ENCODE peak calls at places on chromosomes 5 and 9, in ten cellular contexts. F is breast epithelium, T is fibroblast of the aortic adventitia, K is body of pancreas, W is gastrocnemius medialis, R is IMR-90, Y is AG10803, U is astrocyte of the spinal cord, H is AG04450, C is Panc1. O is an unnamed sample.

GRCh38 chr5:148290271-148291195 is 21.7 kb upstream of the SPINK7 start:
- DNase-seq in F (no peak), C (no peak), Y (peak; percentile 3), K (no peak), W (no peak), T (peak; percentile 29), H (no peak), R (peak; percentile 19), U (peak; percentile 27), O (no peak)

GRCh38 chr5:152689275-152689711 is 284.2 kb upstream of the NMUR2 start:
- DNase-seq in T (no peak), W (no peak), H (no peak), F (no peak), U (no peak), C (no peak), Y (no peak), K (no peak), R (no peak), O (peak; percentile 48)

GRCh38 chr5:149423287-149424268 is 44.5 kb upstream of the IL17B start:
- DNase-seq in K (no peak), W (no peak), R (peak; percentile 85), T (no peak), H (peak; percentile 63), F (no peak), U (peak; percentile 77), Y (no peak), C (no peak), O (no peak)

GRCh38 chr5:139271201-139272027 is 22.1 kb upstream of the MATR3 start:
- DNase-seq in C (no peak), K (peak; percentile 38), T (peak; percentile 94), U (peak; percentile 83), R (peak; percentile 94), F (no peak), W (no peak), Y (peak; percentile 84), H (peak; percentile 82), O (no peak)

GRCh38 chr9:134899818-134900325 is 17.8 kb downstream of the FCN1 start:
- DNase-seq in U (no peak), T (no peak), F (no peak), K (no peak), H (no peak), C (no peak), R (no peak), Y (no peak), W (no peak), O (no peak)

GRCh38 chr5:74326571-74327338 is 313.8 kb downstream of the ENC1 start:
- DNase-seq in W (peak; percentile 18), H (peak; percentile 85), R (peak; percentile 96), T (peak; percentile 94), U (peak; percentile 99), K (peak; percentile 20), Y (peak; percentile 90), C (no peak), F (no peak), O (peak; percentile 49)

GRCh38 chr5:7805379-7805778 is 45.6 kb downstream of the CFAP90 start:
- DNase-seq in T (no peak), W (no peak), R (peak; percentile 2), F (no peak), K (no peak), H (no peak), C (no peak), U (no peak), Y (no peak), O (no peak)

GRCh38 chr5:142152383-142152730 is 43.8 kb downstream of the NDFIP1 start:
- DNase-seq in K (no peak), U (no peak), T (no peak), Y (peak; percentile 22), C (no peak), W (no peak), R (peak; percentile 40), F (no peak), H (no peak), O (no peak)

GRCh38 chr9:89603629-89604462 is 966 bp upstream of the GADD45G start:
- DNase-seq in K (peak; percentile 86), T (peak; percentile 13), H (no peak), C (no peak), F (peak; percentile 74), Y (no peak), U (peak; percentile 45), R (peak; percentile 11), W (peak; percentile 87), O (peak; percentile 85)

GRCh38 chr9:133048595-133048994 is 13.2 kb upstream of the CEL start:
- DNase-seq in W (no peak), F (no peak), K (peak; percentile 95), R (peak; percentile 11), H (no peak), U (no peak), T (no peak), C (no peak), Y (peak; percentile 48), O (no peak)

GRCh38 chr5:75601996-75602395 is 9.3 kb upstream of the ANKDD1B start:
- DNase-seq in Y (no peak), C (no peak), R (peak; percentile 97), H (peak; percentile 65), W (no peak), K (no peak), F (no peak), U (no peak), T (peak; percentile 12), O (no peak)

GRCh38 chr9:89606049-89606481 is 1.3 kb downstream of the GADD45G start:
- DNase-seq in U (peak; percentile 77), R (peak; percentile 61), F (peak; percentile 84), H (peak; percentile 11), T (peak; percentile 57), C (no peak), W (peak; percentile 75), Y (peak; percentile 64), K (peak; percentile 89), O (peak; percentile 86)

GRCh38 chr5:112331892-112332291 is 87.2 kb downstream of the EPB41L4A start:
- DNase-seq in H (no peak), K (no peak), T (no peak), W (no peak), Y (no peak), F (no peak), R (no peak), U (no peak), C (no peak), O (no peak)

GRCh38 chr5:685262-686171 is 7.6 kb downstream of the TPPP start:
- DNase-seq in R (no peak), W (no peak), F (no peak), Y (no peak), T (no peak), K (no peak), H (no peak), C (no peak), U (no peak), O (no peak)

GRCh38 chr5:142107729-142108431 is 699 bp upstream of the NDFIP1 start:
- DNase-seq in F (no peak), W (no peak), U (peak; percentile 5), K (no peak), T (no peak), R (no peak), C (no peak), Y (no peak), H (no peak), O (no peak)

GRCh38 chr9:111148994-111149759 is 110.9 kb upstream of the LPAR1 start:
- DNase-seq in H (no peak), C (no peak), W (peak; percentile 23), U (no peak), R (no peak), T (peak; percentile 9), Y (no peak), F (no peak), K (no peak), O (no peak)

GRCh38 chr5:75265731-75266130 is 29.1 kb upstream of the ANKRD31 start:
- DNase-seq in R (peak; percentile 53), W (no peak), K (no peak), T (peak; percentile 57), U (peak; percentile 44), C (peak; percentile 25), H (peak; percentile 0), F (no peak), Y (peak; percentile 52), O (no peak)

DNA sequence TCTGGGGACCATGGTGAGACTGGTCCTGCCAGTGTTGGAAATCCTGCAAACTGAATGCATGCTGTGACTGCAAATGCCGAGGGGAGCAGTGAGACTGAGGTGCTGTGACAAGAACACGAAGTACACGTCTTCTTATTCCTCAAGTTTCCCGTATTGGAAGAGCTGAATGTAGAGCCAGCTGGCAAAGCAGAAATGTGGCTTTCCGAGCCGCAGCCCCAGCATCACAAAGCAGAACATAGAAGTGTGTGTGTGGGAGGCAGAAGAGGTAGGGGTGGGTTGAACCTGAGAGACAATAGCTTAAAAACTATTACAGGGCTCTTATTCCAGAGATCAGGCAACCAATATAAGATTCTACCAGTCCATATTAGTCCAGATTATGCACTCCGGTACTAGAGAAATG is 98.8 kb downstream of the CARTPT start:
- DNase-seq in R (no peak), T (no peak), F (no peak), K (no peak), Y (no peak), H (no peak), W (no peak), U (no peak), C (no peak), O (no peak)
- H3K4me3 ChIP-seq in R (no peak overlapping the region), T (no peak overlapping the region), F (no peak overlapping the region), K (no peak overlapping the region), Y (no peak overlapping the region), H (no peak overlapping the region), W (no peak overlapping the region), U (no peak overlapping the region), C (no peak overlapping the region), O (no peak overlapping the region)

DNA sequence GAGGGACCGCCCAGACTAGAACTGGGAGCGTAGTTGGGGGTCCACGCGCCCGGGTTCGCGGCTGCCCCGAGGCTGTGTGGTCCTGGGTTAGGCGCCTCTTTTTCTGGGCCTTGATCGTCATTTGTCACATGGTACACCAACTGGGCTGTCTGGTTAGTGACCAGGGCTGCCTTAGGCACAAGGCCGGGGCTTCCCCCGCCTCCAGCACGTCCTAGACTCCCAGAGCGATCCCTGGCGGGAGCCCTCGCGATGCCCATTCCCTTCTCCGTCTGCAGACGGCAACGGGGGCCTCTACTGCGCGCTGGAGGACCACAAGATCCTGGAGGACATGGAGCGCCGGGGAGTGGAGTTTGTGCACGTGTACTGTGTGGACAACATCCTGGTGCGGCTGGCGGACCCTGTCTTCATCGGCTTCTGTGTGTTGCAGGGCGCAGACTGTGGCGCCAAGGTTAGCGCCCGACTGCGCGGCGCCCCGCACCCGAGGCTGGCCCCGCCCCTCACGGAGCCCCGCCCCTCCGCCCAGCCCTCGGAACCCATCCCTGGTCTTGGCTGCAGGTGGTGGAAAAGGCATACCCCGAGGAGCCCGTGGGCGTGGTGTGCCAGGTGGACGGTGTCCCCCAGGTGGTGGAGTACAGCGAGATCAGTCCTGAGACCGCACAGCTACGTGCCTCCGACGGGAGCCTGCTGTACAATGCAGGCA is 1.5 kb downstream of the UAP1L1 start:
- DNase-seq in T (no peak), R (no peak), W (no peak), H (no peak), F (no peak), Y (no peak), C (no peak), U (no peak), K (no peak), O (no peak)
- H3K4me3 ChIP-seq in T (peak overlapping the region; percentile 80), R (peak overlapping the region; percentile 99), W (peak overlapping the region; percentile 51), H (peak overlapping the region; percentile 73), F (peak overlapping the region; percentile 72), Y (peak overlapping the region; percentile 68), C (peak overlapping the region; percentile 57), U (peak overlapping the region; percentile 58), K (no peak overlapping the region), O (no peak overlapping the region)

GRCh38 chr9:83977196-83977595 is 2.8 kb downstream of the HNRNPK start:
- DNase-seq in W (no peak), T (no peak), K (no peak), H (no peak), C (no peak), R (no peak), F (no peak), Y (no peak), U (no peak), O (no peak)
- H3K4me3 ChIP-seq in W (peak overlapping the region; percentile 88), T (peak overlapping the region; percentile 99), K (no peak overlapping the region), H (peak overlapping the region; percentile 98), C (peak overlapping the region; percentile 96), R (no peak overlapping the region), F (peak overlapping the region; percentile 95), Y (peak overlapping the region; percentile 96), U (no peak overlapping the region), O (no peak overlapping the region)

GRCh38 chr5:37725185-37725584 is 114.7 kb downstream of the GDNF start:
- DNase-seq in H (no peak), T (no peak), F (no peak), K (no peak), C (no peak), U (no peak), Y (no peak), W (no peak), R (no peak), O (no peak)
- H3K4me3 ChIP-seq in H (no peak overlapping the region), T (no peak overlapping the region), F (no peak overlapping the region), K (no peak overlapping the region), C (no peak overlapping the region), U (no peak overlapping the region), Y (no peak overlapping the region), W (no peak overlapping the region), R (no peak overlapping the region), O (no peak overlapping the region)

O was measured in thyroid gland.